ENCODE peak calls at places on chromosomes 5 and 9, in five cellular contexts. C is amygdala, Y is hepatocyte, M is amniotic stem cell, R is hippocampal formation. U is an unnamed sample.
A peak's percentile ranks its signal among the peaks of the same experiment; 100 is the strongest.

GRCh38 chr9:114121445-114122151 is 22.5 kb upstream of the KIF12 start:
- DNase-seq in C (no peak), Y (no peak), M (no peak), R (no peak), U (no peak)

GRCh38 chr5:1118738-1119137 is 6.9 kb upstream of the SLC12A7 start:
- DNase-seq in C (no peak), Y (peak; percentile 82), M (no peak), R (no peak), U (no peak)

GRCh38 chr5:21810737-21811316 is 1042.3 kb downstream of the CDH12 start:
- DNase-seq in C (no peak), Y (peak; percentile 18), M (no peak), R (no peak), U (no peak)

GRCh38 chr9:137000177-137000930 is 4.0 kb upstream of the CLIC3 start:
- DNase-seq in C (no peak), Y (no peak), M (no peak), R (no peak), U (peak; percentile 54)

GRCh38 chr9:706606-707451 is 134.7 kb upstream of the DMRT1 start:
- DNase-seq in C (peak; percentile 47), Y (peak; percentile 74), M (no peak), R (peak; percentile 61), U (peak; percentile 80)

GRCh38 chr5:74261906-74262305 is 378.6 kb downstream of the ENC1 start:
- DNase-seq in C (no peak), Y (no peak), M (no peak), R (no peak), U (no peak)

GRCh38 chr5:68740204-68740910 is 353.5 kb upstream of the SLC30A5 start:
- DNase-seq in C (no peak), Y (no peak), M (no peak), R (no peak), U (no peak)

GRCh38 chr9:137772281-137772873 is 105.2 kb upstream of the CACNA1B start:
- DNase-seq in C (no peak), Y (no peak), M (no peak), R (no peak), U (no peak)

GRCh38 chr9:20989923-20990341 is 41.5 kb downstream of the HACD4 start:
- DNase-seq in C (peak; percentile 64), Y (no peak), M (no peak), R (peak; percentile 44), U (no peak)

GRCh38 chr5:19917588-19917987 is 70.4 kb downstream of the CDH18 start:
- DNase-seq in C (no peak), Y (no peak), M (no peak), R (no peak), U (no peak)

GRCh38 chr5:150670275-150670960 is 9.4 kb downstream of the MYOZ3 start:
- DNase-seq in C (no peak), Y (no peak), M (no peak), R (no peak), U (no peak)

GRCh38 chr5:59178071-59178470 is 595.2 kb downstream of the RAB3C start:
- DNase-seq in C (no peak), Y (no peak), M (no peak), R (no peak), U (no peak)

GRCh38 chr9:127283917-127284316 is 19.3 kb downstream of the GARNL3 start:
- DNase-seq in C (no peak), Y (peak; percentile 52), M (peak; percentile 6), R (peak; percentile 24), U (no peak)

GRCh38 chr9:132795511-132796303 is 82.4 kb downstream of the AK8 start:
- DNase-seq in C (no peak), Y (no peak), M (no peak), R (no peak), U (no peak)

GRCh38 chr9:112180387-112180881 is 5.3 kb upstream of the SUSD1 start:
- DNase-seq in C (no peak), Y (peak; percentile 23), M (no peak), R (no peak), U (no peak)

GRCh38 chr9:93116049-93116961 is 17.7 kb downstream of the NINJ1 start:
- DNase-seq in C (peak; percentile 29), Y (peak; percentile 70), M (no peak), R (peak; percentile 35), U (peak; percentile 56)

GRCh38 chr9:133050142-133050541 is 11.6 kb upstream of the CEL start:
- DNase-seq in C (no peak), Y (no peak), M (no peak), R (peak; percentile 39), U (no peak)

GRCh38 chr5:148911386-148911785 is 85.0 kb downstream of the ADRB2 start:
- DNase-seq in C (no peak), Y (no peak), M (no peak), R (no peak), U (no peak)

U was measured in trophoblast cell.